ENCODE peak calls at places on chromosomes 12 and 14, in four cellular contexts. Z, A, R and I are unnamed samples.

GRCh38 chr14:77275855-77276153 is 4.8 kb upstream of the NGB start:
- DNase-seq in R (no peak), Z (no peak), A (no peak), I (no peak)

GRCh38 chr14:89794096-89794495 is 160.4 kb downstream of the EFCAB11 start:
- DNase-seq in R (no peak), Z (no peak), A (no peak), I (no peak)

GRCh38 chr12:52579468-52580450 is 6.1 kb upstream of the KRT74 start:
- DNase-seq in A (no peak), R (no peak), Z (no peak), I (no peak)

GRCh38 chr12:69097619-69098368 is 141.6 kb upstream of the CPSF6 start:
- DNase-seq in R (no peak), A (peak; percentile 60), Z (no peak), I (peak; percentile 19)

GRCh38 chr12:51866762-51867161 is 18.2 kb upstream of the FIGNL2 start:
- DNase-seq in Z (no peak), R (no peak), A (no peak), I (peak; percentile 50)

GRCh38 chr12:119328111-119328510 is 6.4 kb upstream of the CCDC60 start:
- DNase-seq in R (no peak), A (no peak), Z (peak; percentile 42), I (peak; percentile 70)

GRCh38 chr12:132544173-132544468 is 54.2 kb downstream of the FBRSL1 start:
- DNase-seq in A (no peak), R (no peak), Z (no peak), I (no peak)

GRCh38 chr12:51922146-51922545 is 14.8 kb downstream of the ACVRL1 start:
- DNase-seq in A (no peak), R (no peak), Z (no peak), I (no peak)

GRCh38 chr14:90489916-90490726 is 93.3 kb downstream of the CALM1 start:
- DNase-seq in Z (no peak), A (no peak), R (no peak), I (no peak)

GRCh38 chr14:37969511-37969979 is 238.2 kb upstream of the SSTR1 start:
- DNase-seq in Z (no peak), A (no peak), R (no peak), I (peak; percentile 87)

GRCh38 chr12:124837958-124838803 is 25.5 kb downstream of the SCARB1 start:
- DNase-seq in Z (peak; percentile 87), R (no peak), A (peak; percentile 98), I (no peak)

GRCh38 chr14:103057028-103057371 is 349 bp downstream of the CDC42BPB start:
- DNase-seq in A (peak; percentile 10), R (no peak), Z (no peak), I (peak; percentile 69)

GRCh38 chr14:34713122-34713680 is 1.2 kb downstream of the CFL2 start:
- DNase-seq in Z (no peak), R (no peak), A (no peak), I (no peak)

GRCh38 chr14:96735509-96735908 is 61.7 kb upstream of the VRK1 start:
- DNase-seq in Z (no peak), R (no peak), A (no peak), I (peak; percentile 10)

GRCh38 chr14:59688224-59689170 is 111.9 kb upstream of the CCDC175 start:
- DNase-seq in A (peak; percentile 63), Z (peak; percentile 8), R (no peak), I (peak; percentile 71)

GRCh38 chr14:77158175-77158908 is 16.8 kb upstream of the ZDHHC22 start:
- DNase-seq in A (peak; percentile 47), Z (peak; percentile 34), R (no peak), I (peak; percentile 94)

GRCh38 chr14:68523994-68524725 is 268.7 kb downstream of the ZFP36L1 start:
- DNase-seq in Z (no peak), R (no peak), A (no peak), I (no peak)

GRCh38 chr12:80868576-80868975 is 69.2 kb downstream of the LIN7A start:
- DNase-seq in Z (no peak), R (no peak), A (no peak), I (no peak)

GRCh38 chr14:51394391-51394790 is 154.3 kb downstream of the TMX1 start:
- DNase-seq in Z (no peak), A (no peak), R (no peak), I (peak; percentile 21)

GRCh38 chr12:53987748-53988147 is 2.8 kb downstream of the HOXC10 start:
- DNase-seq in R (no peak), A (no peak), Z (no peak), I (no peak)

GRCh38 chr14:96030136-96030760 is 8.9 kb upstream of the C14orf132 start:
- DNase-seq in Z (no peak), R (no peak), A (no peak), I (no peak)

GRCh38 chr12:45388545-45388944 is 172.7 kb downstream of the ANO6 start:
- DNase-seq in Z (peak; percentile 49), A (peak; percentile 58), R (no peak), I (peak; percentile 68)

GRCh38 chr14:90495357-90496276 is 98.8 kb downstream of the CALM1 start:
- DNase-seq in Z (peak; percentile 73), R (peak; percentile 27), A (peak; percentile 74), I (peak; percentile 43)

GRCh38 chr14:60254176-60254575 is 5.2 kb downstream of the PPM1A start:
- DNase-seq in Z (no peak), R (no peak), A (no peak), I (no peak)

GRCh38 chr14:70282666-70283065 is 76.8 kb downstream of the COX16 start:
- DNase-seq in Z (no peak), R (no peak), A (no peak), I (peak; percentile 49)

GRCh38 chr12:111314949-111315539 is 53.9 kb downstream of the PHETA1 start:
- DNase-seq in A (no peak), R (no peak), Z (no peak), I (no peak)

GRCh38 chr12:30694971-30695326 is 720 bp downstream of the IPO8 start:
- DNase-seq in A (peak; percentile 53), Z (no peak), R (peak; percentile 8), I (peak; percentile 90)